ENCODE peak calls at places on chromosomes 7 and 10, in seven cellular contexts. M is gastrocnemius medialis, Y is astrocyte of the spinal cord, D is adipocyte, K is M059J, J is HTR-8/SVneo, Q is Ammon's horn. I is an unnamed sample.

GRCh38 chr10:79628083-79628482 is 17.3 kb downstream of the SFTPA1 start:
- DNase-seq in Q (no peak), D (no peak), Y (no peak), M (no peak), K (no peak), J (no peak), I (no peak)

GRCh38 chr7:27586825-27587224 is 75.9 kb downstream of the HIBADH start:
- DNase-seq in Y (no peak), Q (peak), M (peak), K (no peak), J (no peak), D (no peak), I (no peak)

GRCh38 chr10:122637371-122637770 is 62.3 kb downstream of the C10orf120 start:
- DNase-seq in K (no peak), J (no peak), D (no peak), M (no peak), Q (peak), Y (no peak), I (no peak)

GRCh38 chr10:75971402-75972211 is 540.2 kb downstream of the LRMDA start:
- DNase-seq in J (no peak), M (no peak), D (peak), K (peak), Q (no peak), Y (peak), I (peak)

GRCh38 chr10:93294004-93294403 is 188.1 kb downstream of the MYOF start:
- DNase-seq in D (no peak), M (no peak), J (no peak), K (peak), Q (no peak), Y (no peak), I (no peak)

GRCh38 chr7:118195837-118196474 is 12.0 kb downstream of the LSM8 start:
- DNase-seq in D (peak), M (no peak), Q (peak), Y (peak), J (peak), K (peak), I (peak)

GRCh38 chr7:152859781-152860191 is 100.2 kb downstream of the ACTR3B start:
- DNase-seq in Q (no peak), J (no peak), M (no peak), Y (no peak), K (peak), D (no peak), I (no peak)

GRCh38 chr10:17872191-17873091 is 63.3 kb downstream of the MRC1 start:
- DNase-seq in M (no peak), Y (peak), D (peak), J (peak), Q (peak), K (peak), I (peak)

GRCh38 chr7:2926120-2926897 is 82.2 kb upstream of the GNA12 start:
- DNase-seq in M (no peak), Q (no peak), D (no peak), K (no peak), Y (no peak), J (no peak), I (no peak)

GRCh38 chr7:13279854-13280435 is 592.5 kb downstream of the ARL4A start:
- DNase-seq in K (peak), D (peak), J (no peak), M (no peak), Q (no peak), Y (peak), I (peak)

GRCh38 chr7:35875292-35875691 is 74.4 kb downstream of the SEPTIN7 start:
- DNase-seq in D (peak), K (no peak), Q (no peak), M (no peak), Y (peak), J (no peak), I (peak)

GRCh38 chr7:98619450-98620321 is 2.6 kb downstream of the NPTX2 start:
- DNase-seq in Y (peak), D (peak), K (peak), Q (peak), M (peak), J (no peak), I (peak)

GRCh38 chr10:34811968-34812514 is 3.1 kb downstream of the PARD3 start:
- DNase-seq in J (no peak), D (no peak), Q (no peak), Y (peak), M (no peak), K (peak), I (peak)

I was measured in fibroblast of the aortic adventitia.